ENCODE peak calls at places on chromosome X, in nine cellular contexts. Q, X, N, K, P, D, S, W and A are unnamed samples. For H3K9me3, the result is how much of the 10 kb centered on the place peaks cover.

GRCh38 chrX:97050413-97050812 is 166.7 kb downstream of the RPA4 start:
- DNase-seq in N (no peak), W (no peak), D (no peak), X (no peak), S (no peak), Q (no peak), P (no peak), K (no peak), A (no peak)

GRCh38 chrX:50751091-50751490 is 62.9 kb downstream of the SHROOM4 start:
- DNase-seq in X (no peak), K (no peak), D (no peak), W (no peak), S (no peak), N (no peak), Q (no peak), P (no peak), A (no peak)

GRCh38 chrX:10926404-10926803 is 184.7 kb upstream of the HCCS start:
- DNase-seq in Q (no peak), X (no peak), N (no peak), D (no peak), W (no peak), K (no peak), P (no peak), S (no peak), A (no peak)

GRCh38 chrX:110287605-110288004 is 30.3 kb downstream of the AMMECR1 start:
- DNase-seq in W (no peak), K (no peak), Q (no peak), D (no peak), S (no peak), P (no peak), N (no peak), X (no peak), A (no peak)

GRCh38 chrX:37818031-37818430 is 29.3 kb downstream of the DYNLT3 start:
- DNase-seq in D (no peak), N (no peak), X (no peak), P (no peak), S (no peak), K (no peak), Q (no peak), W (no peak), A (no peak)

GRCh38 chrX:101206471-101206870 is 13.1 kb upstream of the DRP2 start:
- DNase-seq in W (no peak), Q (no peak), S (peak), K (no peak), P (no peak), X (no peak), D (no peak), N (no peak), A (no peak)

GRCh38 chrX:10557166-10557565 is 63.2 kb downstream of the MID1 start:
- DNase-seq in P (no peak), Q (no peak), D (no peak), W (no peak), N (no peak), X (no peak), S (no peak), K (no peak), A (no peak)

GRCh38 chrX:41923925-41924693 is 755 bp upstream of the CASK start:
- DNase-seq in D (no peak), S (no peak), P (no peak), W (no peak), K (no peak), Q (peak), X (no peak), N (no peak), A (peak)

GRCh38 chrX:46236411-46236810 is 308.8 kb downstream of the ZNF674 start:
- DNase-seq in Q (no peak), P (no peak), S (no peak), K (no peak), X (no peak), N (no peak), W (no peak), D (no peak), A (no peak)

GRCh38 chrX:29661290-29661689 is 554.1 kb upstream of the MAGEB2 start:
- DNase-seq in S (no peak), Q (no peak), N (no peak), X (no peak), D (no peak), K (no peak), W (no peak), P (no peak), A (no peak)

GRCh38 chrX:150897371-150898319 is 823 bp downstream of the CD99L2 start:
- DNase-seq in X (no peak), W (no peak), Q (no peak), N (no peak), D (no peak), P (peak), K (no peak), S (peak), A (peak)

GRCh38 chrX:129593137-129593536 is 53.1 kb downstream of the OCRL start:
- DNase-seq in X (no peak), K (no peak), P (no peak), S (no peak), N (no peak), D (no peak), Q (no peak), W (no peak), A (no peak)

GRCh38 chrX:150157291-150157690 is 205.8 kb upstream of the MAMLD1 start:
- DNase-seq in X (no peak), N (no peak), D (no peak), Q (no peak), P (no peak), W (no peak), K (no peak), S (no peak), A (no peak)

GRCh38 chrX:134932528-134933217 is 58.1 kb upstream of the SMIM10 start:
- DNase-seq in W (no peak), N (no peak), D (no peak), P (no peak), S (no peak), Q (no peak), K (no peak), X (no peak), A (no peak)

GRCh38 chrX:68462653-68463052 is 29.4 kb upstream of the OPHN1 start:
- DNase-seq in P (no peak), Q (no peak), N (no peak), S (peak), X (no peak), W (no peak), K (no peak), D (no peak), A (peak)

GRCh38 chrX:105564536-105564935 is 257.8 kb upstream of the NRK start:
- DNase-seq in W (peak), D (no peak), N (no peak), X (no peak), K (no peak), Q (peak), S (no peak), P (no peak), A (no peak)

GRCh38 chrX:134460861-134461218 is 875 bp downstream of the HPRT1 start:
- DNase-seq in P (no peak), Q (no peak), W (no peak), X (no peak), S (no peak), N (no peak), K (no peak), D (no peak), A (no peak)

GRCh38 chrX:6002056-6002455 is 226.6 kb downstream of the NLGN4X start:
- DNase-seq in N (no peak), Q (no peak), W (no peak), S (no peak), K (no peak), P (no peak), D (no peak), X (no peak), A (no peak)

GRCh38 chrX:78455901-78456300 is 128.5 kb upstream of the CYSLTR1 start:
- DNase-seq in D (no peak), S (no peak), W (no peak), Q (no peak), K (no peak), P (no peak), X (no peak), N (no peak), A (no peak)

DNA sequence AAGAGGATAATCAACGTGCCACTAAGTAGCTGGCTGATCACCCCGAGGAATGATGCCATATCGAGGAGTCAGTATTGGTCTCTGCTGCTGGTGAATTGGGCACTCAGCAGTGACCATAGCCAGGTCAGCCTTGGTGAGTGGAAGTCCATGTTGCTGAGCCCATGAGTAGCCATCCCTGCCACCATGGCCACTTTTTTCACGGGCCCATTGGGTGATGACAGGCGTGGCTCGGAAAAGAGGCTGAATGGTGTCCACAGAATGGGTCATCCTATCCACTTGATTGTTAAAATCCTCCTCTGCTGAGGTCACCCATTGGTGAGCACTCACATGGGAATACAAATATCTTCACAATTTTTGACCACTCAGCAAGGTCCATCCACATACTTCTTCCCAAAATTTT is 114.4 kb downstream of the UBE2NL start:
- DNase-seq in W (no peak), Q (no peak), D (no peak), S (no peak), N (no peak), K (no peak), X (no peak), P (no peak), A (no peak)
- H3K9me3 ChIP-seq in W (under half), Q (under half), D (under half), S (under half), N (under half), K (under half), X (under half), P (under half), A (under half)

DNA sequence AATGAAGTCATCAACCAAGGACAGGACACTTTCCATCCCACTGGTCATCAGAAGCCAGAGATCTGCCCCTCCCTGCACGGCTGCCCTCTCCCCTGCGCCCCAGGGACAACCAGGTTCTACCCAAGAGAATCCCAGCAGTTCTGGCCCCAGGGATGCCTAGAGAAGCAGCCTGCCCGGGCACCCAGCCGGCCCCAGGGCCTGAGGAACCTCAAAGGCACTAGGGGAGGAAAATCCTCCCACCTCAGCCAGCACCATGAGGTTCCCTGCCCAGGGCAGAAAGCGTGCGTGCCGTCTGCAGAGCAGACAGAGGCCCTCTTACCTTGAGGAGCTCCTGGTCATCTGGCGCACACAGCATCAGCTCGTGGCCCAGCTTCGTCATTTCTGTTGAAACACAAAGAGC is 8.1 kb downstream of the HAUS7 start:
- DNase-seq in P (peak), Q (no peak), X (no peak), K (no peak), N (no peak), S (no peak), D (no peak), W (no peak), A (no peak)
- H3K9me3 ChIP-seq in P (under half), Q (under half), X (under half), K (under half), N (under half), S (under half), D (under half), W (under half), A (under half)

GRCh38 chrX:39857780-39858179 is 240.0 kb downstream of the BCOR start:
- DNase-seq in X (no peak), N (no peak), S (no peak), W (no peak), K (no peak), Q (no peak), P (no peak), D (no peak), A (no peak)

GRCh38 chrX:39862958-39863357 is 234.8 kb downstream of the BCOR start:
- DNase-seq in D (no peak), N (no peak), W (no peak), X (no peak), Q (no peak), P (no peak), S (no peak), K (no peak), A (no peak)

GRCh38 chrX:39855748-39856129 is 242.0 kb downstream of the BCOR start:
- DNase-seq in X (no peak), Q (no peak), K (no peak), D (no peak), N (no peak), P (no peak), S (peak), W (no peak), A (peak)

GRCh38 chrX:39856472-39857121 is 241.2 kb downstream of the BCOR start:
- DNase-seq in N (no peak), Q (no peak), S (no peak), K (no peak), D (no peak), X (no peak), W (no peak), P (no peak), A (no peak)

DNA sequence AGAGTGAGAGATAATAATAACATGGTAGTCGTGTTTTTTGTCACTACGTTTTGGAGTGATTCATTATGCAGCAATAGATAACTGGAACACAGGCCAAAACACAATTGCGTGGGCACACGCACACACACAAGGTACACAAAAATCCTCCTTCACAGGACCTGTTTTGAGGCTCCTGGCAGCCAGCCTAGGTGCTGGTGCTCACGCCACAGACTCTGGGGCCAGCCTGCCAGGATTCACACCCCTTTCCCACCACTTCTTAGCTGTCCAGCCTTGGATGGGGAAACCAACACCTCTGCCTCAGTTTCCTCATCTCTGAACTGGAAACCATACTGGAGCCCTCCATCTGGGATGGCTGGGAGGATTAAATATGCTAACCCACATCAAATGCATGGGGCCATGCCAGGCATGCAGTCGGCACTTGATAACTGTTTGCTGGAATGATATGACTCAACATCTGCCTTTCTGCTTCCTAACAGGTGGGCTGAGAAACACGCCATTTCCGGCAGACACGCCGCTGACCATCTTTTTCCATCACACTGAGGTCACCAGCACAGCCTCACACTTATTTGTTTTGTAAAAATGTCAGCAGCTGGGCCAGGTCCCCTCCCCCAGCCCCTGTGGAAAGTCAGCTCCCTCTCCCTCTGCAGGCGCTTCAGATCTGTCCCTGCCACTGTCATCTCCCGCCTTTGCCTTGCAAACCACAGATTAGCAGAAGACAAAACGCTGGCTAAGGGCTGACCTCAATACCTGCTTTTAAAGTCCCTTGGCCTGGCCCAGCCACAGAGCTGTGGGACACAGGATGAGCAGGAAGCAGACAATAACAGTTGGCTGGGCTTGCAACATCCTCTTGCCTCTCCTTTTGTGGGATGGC is 237.5 kb downstream of the BCOR start:
- DNase-seq in X (no peak), S (peak), K (no peak), N (no peak), P (no peak), Q (no peak), W (peak), D (no peak), A (peak)
- H3K9me3 ChIP-seq in X (under half), S (under half), K (under half), N (under half), P (under half), Q (under half), W (under half), D (under half), A (under half)

GRCh38 chrX:40106677-40107290 is 9.0 kb upstream of the BCOR start:
- DNase-seq in X (no peak), D (no peak), K (no peak), Q (no peak), S (no peak), P (no peak), N (no peak), W (no peak), A (no peak)

GRCh38 chrX:40108084-40108958 is 10.6 kb upstream of the BCOR start:
- DNase-seq in P (peak), S (no peak), K (no peak), X (peak), N (no peak), W (no peak), D (peak), Q (no peak), A (no peak)

GRCh38 chrX:40109288-40110008 is 11.7 kb upstream of the BCOR start:
- DNase-seq in N (no peak), P (peak), W (no peak), Q (no peak), K (no peak), D (peak), X (no peak), S (no peak), A (no peak)

GRCh38 chrX:40107291-40108083 is 9.7 kb upstream of the BCOR start:
- DNase-seq in P (peak), Q (no peak), W (no peak), D (peak), N (no peak), X (peak), K (no peak), S (no peak), A (no peak)

GRCh38 chrX:40108959-40109287 is 11.2 kb upstream of the BCOR start:
- DNase-seq in D (peak), Q (no peak), K (no peak), S (no peak), X (peak), W (no peak), P (peak), N (no peak), A (peak)
- H3K9me3 ChIP-seq in D (under half), Q (under half), K (under half), S (under half), X (under half), W (under half), P (under half), N (under half), A (under half)

GRCh38 chrX:48957827-48958634 is 624 bp upstream of the OTUD5 start:
- DNase-seq in W (peak), N (peak), D (peak), K (peak), P (peak), X (peak), Q (peak), S (peak), A (peak)
- H3K9me3 ChIP-seq in W (under half), N (under half), D (under half), K (under half), P (under half), X (under half), Q (under half), S (under half), A (under half)

GRCh38 chrX:153734871-153735270 is 10.2 kb downstream of the ABCD1 start:
- DNase-seq in X (no peak), N (no peak), W (no peak), K (no peak), D (no peak), P (no peak), Q (no peak), S (no peak), A (no peak)

GRCh38 chrX:153731117-153731844 is 6.6 kb downstream of the ABCD1 start:
- DNase-seq in S (no peak), P (no peak), W (no peak), X (no peak), K (no peak), Q (no peak), N (no peak), D (no peak), A (no peak)

GRCh38 chrX:153733651-153734240 is 9.1 kb downstream of the ABCD1 start:
- DNase-seq in P (no peak), Q (no peak), K (no peak), X (no peak), W (no peak), D (no peak), N (no peak), S (no peak), A (no peak)

GRCh38 chrX:153731845-153732215 is 7.2 kb downstream of the ABCD1 start:
- DNase-seq in P (no peak), K (no peak), Q (no peak), D (no peak), S (no peak), X (no peak), N (no peak), W (no peak), A (no peak)

DNA sequence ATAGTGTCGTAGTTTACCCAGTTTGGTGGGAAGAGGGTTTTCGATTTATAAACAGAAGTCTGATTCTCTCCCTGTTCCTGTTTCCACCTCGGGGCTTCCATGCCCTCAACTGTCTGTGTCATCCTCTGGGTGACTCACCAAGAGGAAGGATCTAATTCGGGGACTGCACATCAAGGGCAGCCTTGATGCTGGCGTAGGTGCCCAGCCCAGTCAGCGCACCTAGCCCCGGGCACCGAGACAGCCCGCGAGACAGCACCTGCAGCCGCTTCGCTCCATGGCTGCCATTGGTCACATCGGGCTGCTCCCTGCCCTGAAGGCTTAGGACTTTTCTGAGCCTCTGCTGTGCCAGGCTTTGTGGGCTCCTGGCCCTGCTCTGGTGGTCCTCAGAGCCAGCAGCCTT is 7.8 kb downstream of the ABCD1 start:
- DNase-seq in W (no peak), S (no peak), N (no peak), Q (no peak), X (no peak), P (no peak), K (no peak), D (no peak), A (no peak)
- H3K9me3 ChIP-seq in W (under half), S (under half), N (under half), Q (under half), X (under half), P (under half), K (under half), D (under half), A (under half)

DNA sequence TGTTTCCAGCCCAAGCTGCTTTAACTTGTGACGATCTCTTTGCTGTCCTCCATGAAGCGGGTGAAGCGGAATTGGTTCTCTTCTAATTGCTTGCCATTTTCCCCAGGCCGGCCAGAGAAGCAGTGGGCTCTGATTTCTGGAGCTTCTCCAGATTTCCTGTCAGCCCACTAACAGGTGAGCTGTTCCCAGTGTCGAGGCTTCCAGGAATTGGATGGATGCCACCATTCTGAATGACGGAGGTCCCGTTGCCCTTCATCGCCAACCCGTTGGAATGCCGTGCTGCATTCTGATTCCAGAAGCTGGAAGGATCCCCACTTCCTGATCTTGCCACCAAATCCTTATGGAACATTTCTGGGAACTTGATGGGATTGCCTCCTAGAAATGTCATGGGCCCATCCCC is 31.0 kb downstream of the PAGE1 start:
- DNase-seq in S (no peak), W (no peak), K (no peak), P (no peak), N (no peak), X (no peak), Q (no peak), D (no peak), A (no peak)
- H3K9me3 ChIP-seq in S (under half), W (under half), K (under half), P (under half), N (under half), X (under half), Q (under half), D (under half), A (under half)

DNA sequence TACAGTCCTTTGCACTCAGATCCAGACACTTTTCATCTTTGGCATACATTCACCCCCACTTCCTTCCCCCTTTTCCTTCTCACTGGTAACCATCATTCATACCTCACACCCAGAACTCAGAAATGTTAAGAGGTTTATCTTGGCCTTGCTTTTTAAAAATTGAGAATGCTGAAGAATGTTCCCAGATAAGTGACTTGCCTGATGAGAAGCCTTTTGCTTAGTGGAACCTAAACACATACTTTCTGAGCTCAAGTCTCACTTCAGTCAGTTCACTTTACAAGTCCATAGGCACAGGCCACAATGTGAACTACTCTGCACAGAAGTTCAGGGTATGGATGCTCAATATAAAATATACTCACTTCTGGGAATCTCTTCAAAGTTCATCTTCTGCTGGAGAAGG is 129.4 kb downstream of the GRIA3 start:
- DNase-seq in X (no peak), P (no peak), K (no peak), N (no peak), W (no peak), D (no peak), S (no peak), Q (no peak), A (no peak)
- H3K9me3 ChIP-seq in X (under half), P (under half), K (under half), N (under half), W (under half), D (under half), S (under half), Q (under half), A (under half)